ENCODE peak calls at places on chromosomes 13 and 19, in seven cellular contexts. One of them, this sample, is unnamed.

GRCh38 chr19:34806976-34807860 is 34.2 kb upstream of the ZNF599 start:
- DNase-seq in GM12878: no peak
- DNase-seq in K562: peak
- DNase-seq in H1: no peak
- DNase-seq in SK-N-SH: no peak
- DNase-seq in HepG2: no peak
- DNase-seq in GM12892: no peak
- DNase-seq in this sample: no peak

GRCh38 chr13:33348366-33348765 is 62.8 kb upstream of the STARD13 start:
- DNase-seq in SK-N-SH: no peak
- DNase-seq in GM12878: no peak
- DNase-seq in GM12892: no peak
- DNase-seq in HepG2: no peak
- DNase-seq in K562: no peak
- DNase-seq in H1: no peak
- DNase-seq in this sample: no peak

GRCh38 chr13:29484236-29484635 is 111.3 kb downstream of the SLC7A1 start:
- DNase-seq in SK-N-SH: peak
- DNase-seq in H1: no peak
- DNase-seq in GM12892: no peak
- DNase-seq in GM12878: no peak
- DNase-seq in K562: no peak
- DNase-seq in HepG2: no peak
- DNase-seq in this sample: no peak

GRCh38 chr19:54882758-54883157 is 8.7 kb downstream of the FCAR start:
- DNase-seq in K562: no peak
- DNase-seq in HepG2: peak
- DNase-seq in GM12878: peak
- DNase-seq in H1: no peak
- DNase-seq in GM12892: no peak
- DNase-seq in SK-N-SH: no peak
- DNase-seq in this sample: peak

GRCh38 chr19:56837492-56837891 is 3.0 kb downstream of the PEG3 start:
- DNase-seq in K562: no peak
- DNase-seq in H1: no peak
- DNase-seq in GM12878: no peak
- DNase-seq in SK-N-SH: peak
- DNase-seq in GM12892: no peak
- DNase-seq in HepG2: peak
- DNase-seq in this sample: no peak

GRCh38 chr19:3007975-3008374 is 21.1 kb downstream of the TLE2 start:
- DNase-seq in H1: no peak
- DNase-seq in K562: no peak
- DNase-seq in GM12892: no peak
- DNase-seq in SK-N-SH: no peak
- DNase-seq in GM12878: no peak
- DNase-seq in HepG2: no peak
- DNase-seq in this sample: no peak

GRCh38 chr19:39438270-39438934 is 2.7 kb upstream of the RPS16 start:
- DNase-seq in HepG2: peak
- DNase-seq in K562: no peak
- DNase-seq in GM12892: no peak
- DNase-seq in H1: no peak
- DNase-seq in SK-N-SH: no peak
- DNase-seq in GM12878: no peak
- DNase-seq in this sample: no peak

GRCh38 chr19:44747739-44748425 is 626 bp upstream of the BCL3 start:
- DNase-seq in GM12878: no peak
- DNase-seq in H1: no peak
- DNase-seq in HepG2: peak
- DNase-seq in GM12892: no peak
- DNase-seq in SK-N-SH: peak
- DNase-seq in K562: no peak
- DNase-seq in this sample: no peak

GRCh38 chr13:73142091-73142490 is 83.3 kb downstream of the KLF5 start:
- DNase-seq in SK-N-SH: no peak
- DNase-seq in K562: no peak
- DNase-seq in HepG2: no peak
- DNase-seq in GM12878: no peak
- DNase-seq in H1: no peak
- DNase-seq in GM12892: no peak
- DNase-seq in this sample: no peak

GRCh38 chr13:95382411-95382810 is 81.2 kb upstream of the ABCC4 start:
- DNase-seq in SK-N-SH: no peak
- DNase-seq in GM12892: no peak
- DNase-seq in H1: no peak
- DNase-seq in HepG2: no peak
- DNase-seq in GM12878: no peak
- DNase-seq in K562: no peak
- DNase-seq in this sample: no peak

GRCh38 chr13:102402292-102402691 is 444 bp upstream of the FGF14 start:
- DNase-seq in GM12878: no peak
- DNase-seq in SK-N-SH: peak
- DNase-seq in HepG2: no peak
- DNase-seq in GM12892: no peak
- DNase-seq in K562: no peak
- DNase-seq in H1: peak
- DNase-seq in this sample: no peak

GRCh38 chr13:48078251-48078656 is 16.6 kb downstream of the MED4 start:
- DNase-seq in GM12892: peak
- DNase-seq in SK-N-SH: no peak
- DNase-seq in GM12878: peak
- DNase-seq in H1: no peak
- DNase-seq in K562: no peak
- DNase-seq in HepG2: peak
- DNase-seq in this sample: peak

GRCh38 chr19:4538601-4538954 is 1.3 kb downstream of the LRG1 start:
- DNase-seq in H1: no peak
- DNase-seq in GM12892: no peak
- DNase-seq in GM12878: no peak
- DNase-seq in K562: no peak
- DNase-seq in HepG2: no peak
- DNase-seq in SK-N-SH: no peak
- DNase-seq in this sample: no peak

GRCh38 chr13:28268800-28269223 is 130.5 kb downstream of the PAN3 start:
- DNase-seq in H1: no peak
- DNase-seq in GM12878: peak
- DNase-seq in GM12892: peak
- DNase-seq in SK-N-SH: no peak
- DNase-seq in HepG2: no peak
- DNase-seq in K562: no peak
- DNase-seq in this sample: peak

GRCh38 chr13:44299142-44299541 is 74.5 kb upstream of the SERP2 start:
- DNase-seq in SK-N-SH: no peak
- DNase-seq in H1: no peak
- DNase-seq in GM12878: no peak
- DNase-seq in GM12892: no peak
- DNase-seq in K562: no peak
- DNase-seq in HepG2: no peak
- DNase-seq in this sample: no peak

GRCh38 chr19:21604351-21604926 is 99.0 kb downstream of the ZNF429 start:
- DNase-seq in SK-N-SH: no peak
- DNase-seq in HepG2: no peak
- DNase-seq in H1: no peak
- DNase-seq in K562: no peak
- DNase-seq in GM12878: no peak
- DNase-seq in GM12892: no peak
- DNase-seq in this sample: no peak

GRCh38 chr13:113209880-113210421 is 538 bp downstream of the CUL4A start:
- DNase-seq in GM12892: peak
- DNase-seq in SK-N-SH: peak
- DNase-seq in HepG2: peak
- DNase-seq in H1: no peak
- DNase-seq in K562: peak
- DNase-seq in GM12878: no peak
- DNase-seq in this sample: peak

GRCh38 chr13:26880741-26881140 is 120.2 kb upstream of the GPR12 start:
- DNase-seq in HepG2: no peak
- DNase-seq in GM12878: no peak
- DNase-seq in SK-N-SH: no peak
- DNase-seq in GM12892: no peak
- DNase-seq in K562: no peak
- DNase-seq in H1: no peak
- DNase-seq in this sample: no peak

GRCh38 chr13:30510811-30511371 is 45.2 kb upstream of the HMGB1 start:
- DNase-seq in K562: no peak
- DNase-seq in GM12878: no peak
- DNase-seq in GM12892: no peak
- DNase-seq in HepG2: no peak
- DNase-seq in H1: no peak
- DNase-seq in SK-N-SH: no peak
- DNase-seq in this sample: no peak

GRCh38 chr19:56393119-56394012 is at the start of gene ZNF582:
- DNase-seq in SK-N-SH: peak
- DNase-seq in HepG2: peak
- DNase-seq in H1: peak
- DNase-seq in GM12878: peak
- DNase-seq in K562: peak
- DNase-seq in GM12892: peak
- DNase-seq in this sample: peak

GRCh38 chr13:93226623-93227279 is at the start of gene GPC6:
- DNase-seq in K562: peak
- DNase-seq in GM12892: no peak
- DNase-seq in HepG2: peak
- DNase-seq in SK-N-SH: peak
- DNase-seq in GM12878: no peak
- DNase-seq in H1: no peak
- DNase-seq in this sample: no peak

GRCh38 chr13:104635879-104636278 is 1569.7 kb upstream of the SLC10A2 start:
- DNase-seq in SK-N-SH: no peak
- DNase-seq in K562: no peak
- DNase-seq in GM12892: no peak
- DNase-seq in H1: no peak
- DNase-seq in HepG2: no peak
- DNase-seq in GM12878: no peak
- DNase-seq in this sample: no peak

GRCh38 chr19:53471916-53472315 is 4.4 kb downstream of the ZNF813 start:
- DNase-seq in K562: no peak
- DNase-seq in GM12892: no peak
- DNase-seq in H1: no peak
- DNase-seq in SK-N-SH: no peak
- DNase-seq in GM12878: no peak
- DNase-seq in HepG2: no peak
- DNase-seq in this sample: no peak

DNA sequence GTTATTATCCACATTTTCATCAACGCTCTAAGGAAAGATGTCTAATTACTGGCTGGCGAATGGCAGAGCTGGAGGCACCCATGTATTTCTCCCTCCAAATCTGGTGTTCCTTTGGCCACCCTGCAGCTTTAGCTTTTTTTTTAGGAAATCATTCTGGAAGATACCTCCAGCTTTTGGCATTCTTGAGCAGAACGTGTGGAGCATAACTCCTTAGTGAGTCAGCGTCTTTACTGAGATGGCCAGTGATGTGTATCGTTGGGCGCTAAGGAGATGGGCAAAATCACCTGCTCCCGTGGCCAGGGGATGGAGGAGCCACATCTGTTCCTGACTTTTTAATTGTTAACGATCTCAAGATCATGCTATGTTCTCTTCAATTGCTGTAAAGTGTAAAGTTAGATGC is 24.5 kb upstream of the C1QTNF9 start:
- DNase-seq in H1: no peak
- DNase-seq in GM12892: no peak
- DNase-seq in GM12878: no peak
- DNase-seq in K562: no peak
- DNase-seq in SK-N-SH: no peak
- DNase-seq in HepG2: no peak
- DNase-seq in this sample: no peak
- TF ChIP-seq TAF1 in H1: no peak
- TF ChIP-seq TAF1 in GM12892: no peak
- TF ChIP-seq TAF1 in GM12878: no peak
- TF ChIP-seq TAF1 in K562: no peak
- TF ChIP-seq TAF1 in SK-N-SH: no peak
- TF ChIP-seq TAF1 in HepG2: no peak
- TF ChIP-seq TAF1 in this sample: no peak

GRCh38 chr19:511101-511841 is 4.0 kb downstream of the TPGS1 start:
- DNase-seq in K562: no peak
- DNase-seq in H1: no peak
- DNase-seq in HepG2: no peak
- DNase-seq in GM12892: no peak
- DNase-seq in SK-N-SH: no peak
- DNase-seq in GM12878: no peak
- DNase-seq in this sample: no peak
- TF ChIP-seq TAF1 in K562: no peak
- TF ChIP-seq TAF1 in H1: no peak
- TF ChIP-seq TAF1 in HepG2: no peak
- TF ChIP-seq TAF1 in GM12892: no peak
- TF ChIP-seq TAF1 in SK-N-SH: no peak
- TF ChIP-seq TAF1 in GM12878: no peak
- TF ChIP-seq TAF1 in this sample: no peak

DNA sequence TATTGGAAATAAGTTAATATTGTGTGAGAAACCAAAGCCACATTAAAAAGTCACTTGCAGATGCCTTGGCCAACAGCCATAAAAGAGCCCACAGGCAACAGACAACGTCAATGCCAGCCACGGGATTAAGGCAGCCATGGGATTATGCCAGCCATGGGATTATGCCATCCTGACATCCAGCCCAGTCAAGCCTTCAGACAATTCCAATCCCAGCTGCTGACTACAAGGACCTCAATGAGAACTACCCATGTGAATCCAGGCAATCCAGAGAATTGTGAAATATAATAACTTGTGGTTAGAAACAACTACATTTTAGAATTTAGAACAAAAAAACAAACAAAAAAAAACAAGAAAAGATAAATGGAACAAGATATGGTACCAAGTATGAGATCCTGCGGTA is 356.6 kb downstream of the EFNB2 start:
- DNase-seq in GM12878: no peak
- DNase-seq in HepG2: no peak
- DNase-seq in K562: no peak
- DNase-seq in GM12892: no peak
- DNase-seq in SK-N-SH: no peak
- DNase-seq in H1: no peak
- DNase-seq in this sample: no peak
- TF ChIP-seq TAF1 in GM12878: no peak
- TF ChIP-seq TAF1 in HepG2: no peak
- TF ChIP-seq TAF1 in K562: no peak
- TF ChIP-seq TAF1 in GM12892: no peak
- TF ChIP-seq TAF1 in SK-N-SH: no peak
- TF ChIP-seq TAF1 in H1: no peak
- TF ChIP-seq TAF1 in this sample: no peak

GRCh38 chr13:31521466-31521865 is 217.9 kb upstream of the RXFP2 start:
- DNase-seq in H1: no peak
- DNase-seq in K562: no peak
- DNase-seq in HepG2: no peak
- DNase-seq in SK-N-SH: no peak
- DNase-seq in GM12892: no peak
- DNase-seq in GM12878: no peak
- DNase-seq in this sample: no peak

GRCh38 chr13:31517599-31517998 is 221.7 kb upstream of the RXFP2 start:
- DNase-seq in HepG2: no peak
- DNase-seq in GM12892: no peak
- DNase-seq in K562: no peak
- DNase-seq in SK-N-SH: no peak
- DNase-seq in H1: no peak
- DNase-seq in GM12878: no peak
- DNase-seq in this sample: no peak

GRCh38 chr13:31515427-31515826 is 223.9 kb upstream of the RXFP2 start:
- DNase-seq in HepG2: no peak
- DNase-seq in GM12892: no peak
- DNase-seq in SK-N-SH: no peak
- DNase-seq in H1: no peak
- DNase-seq in GM12878: no peak
- DNase-seq in K562: no peak
- DNase-seq in this sample: no peak

GRCh38 chr13:31514932-31515331 is 224.4 kb upstream of the RXFP2 start:
- DNase-seq in GM12878: no peak
- DNase-seq in K562: no peak
- DNase-seq in HepG2: no peak
- DNase-seq in GM12892: no peak
- DNase-seq in SK-N-SH: no peak
- DNase-seq in H1: no peak
- DNase-seq in this sample: no peak

GRCh38 chr13:31518666-31519065 is 220.7 kb upstream of the RXFP2 start:
- DNase-seq in GM12878: no peak
- DNase-seq in SK-N-SH: no peak
- DNase-seq in GM12892: no peak
- DNase-seq in H1: no peak
- DNase-seq in HepG2: no peak
- DNase-seq in K562: no peak
- DNase-seq in this sample: no peak
- TF ChIP-seq TAF1 in GM12878: no peak
- TF ChIP-seq TAF1 in SK-N-SH: no peak
- TF ChIP-seq TAF1 in GM12892: no peak
- TF ChIP-seq TAF1 in H1: no peak
- TF ChIP-seq TAF1 in HepG2: no peak
- TF ChIP-seq TAF1 in K562: no peak
- TF ChIP-seq TAF1 in this sample: no peak

This sample was measured in GM12891.